ENCODE peak calls at places on chromosome 17, in ten cellular contexts. I, X, P, K, A, T, F, C, M and E are unnamed samples.

GRCh38 chr17:79910985-79911361 is 71.7 kb upstream of the CBX4 start:
- DNase-seq in I (no peak), X (no peak), P (no peak), K (no peak), A (no peak), T (no peak), F (no peak), C (no peak), M (no peak), E (no peak)

GRCh38 chr17:81576621-81577277 is 24.6 kb upstream of the FAAP100 start:
- DNase-seq in I (peak; percentile 89), X (no peak), P (no peak), K (no peak), A (no peak), T (no peak), F (peak; percentile 89), C (no peak), M (no peak), E (no peak)

GRCh38 chr17:9928601-9929341 is 23.7 kb upstream of the RCVRN start:
- DNase-seq in I (peak; percentile 90), X (no peak), P (peak; percentile 58), K (no peak), A (no peak), T (peak; percentile 44), F (peak; percentile 52), C (no peak), M (peak; percentile 22), E (no peak)

GRCh38 chr17:17768415-17769088 is 68.2 kb downstream of the SREBF1 start:
- DNase-seq in I (no peak), X (no peak), P (peak; percentile 69), K (no peak), A (no peak), T (no peak), F (no peak), C (no peak), M (no peak), E (no peak)

GRCh38 chr17:73123606-73124320 is 31.3 kb upstream of the SLC39A11 start:
- DNase-seq in I (no peak), X (no peak), P (no peak), K (no peak), A (no peak), T (no peak), F (no peak), C (no peak), M (no peak), E (no peak)

GRCh38 chr17:17781591-17782424 is 55.0 kb downstream of the SREBF1 start:
- DNase-seq in I (peak; percentile 51), X (peak; percentile 42), P (peak; percentile 81), K (peak; percentile 95), A (peak; percentile 65), T (peak; percentile 90), F (no peak), C (no peak), M (no peak), E (no peak)

GRCh38 chr17:75689441-75689873 is 22.3 kb downstream of the SAP30BP start:
- DNase-seq in I (no peak), X (no peak), P (no peak), K (no peak), A (no peak), T (no peak), F (no peak), C (peak; percentile 68), M (no peak), E (no peak)

GRCh38 chr17:752620-753219 is 656 bp upstream of the GEMIN4 start:
- DNase-seq in I (peak; percentile 48), X (peak; percentile 64), P (peak; percentile 68), K (peak; percentile 92), A (peak; percentile 60), T (peak; percentile 73), F (no peak), C (peak; percentile 90), M (no peak), E (no peak)

GRCh38 chr17:67800495-67800928 is 24.8 kb upstream of the BPTF start:
- DNase-seq in I (peak; percentile 86), X (peak; percentile 64), P (peak; percentile 85), K (peak; percentile 82), A (peak; percentile 85), T (no peak), F (peak; percentile 83), C (peak; percentile 82), M (peak; percentile 69), E (peak; percentile 93)

GRCh38 chr17:3964203-3965122 is at the start of gene ATP2A3:
- DNase-seq in I (no peak), X (no peak), P (peak; percentile 72), K (no peak), A (peak; percentile 78), T (no peak), F (no peak), C (no peak), M (peak; percentile 86), E (no peak)

GRCh38 chr17:4605826-4606225 is 21.5 kb downstream of the SMTNL2 start:
- DNase-seq in I (no peak), X (no peak), P (no peak), K (no peak), A (peak; percentile 35), T (peak; percentile 79), F (no peak), C (no peak), M (no peak), E (no peak)

GRCh38 chr17:81371910-81372760 is 23.1 kb upstream of the BAHCC1 start:
- DNase-seq in I (peak; percentile 77), X (no peak), P (peak; percentile 91), K (peak; percentile 78), A (peak; percentile 38), T (no peak), F (no peak), C (no peak), M (no peak), E (no peak)

GRCh38 chr17:66980896-66981295 is 16.4 kb downstream of the CACNG4 start:
- DNase-seq in I (no peak), X (no peak), P (no peak), K (no peak), A (no peak), T (no peak), F (no peak), C (no peak), M (no peak), E (no peak)

GRCh38 chr17:57834146-57834741 is 15.6 kb downstream of the MRPS23 start:
- DNase-seq in I (no peak), X (no peak), P (peak; percentile 45), K (peak; percentile 89), A (no peak), T (no peak), F (no peak), C (no peak), M (no peak), E (no peak)

GRCh38 chr17:27471321-27472269 is 15.3 kb downstream of the KSR1 start:
- DNase-seq in I (peak; percentile 35), X (no peak), P (no peak), K (no peak), A (peak; percentile 30), T (no peak), F (no peak), C (no peak), M (no peak), E (no peak)

GRCh38 chr17:12256380-12256995 is 235.8 kb downstream of the MAP2K4 start:
- DNase-seq in I (peak; percentile 75), X (peak; percentile 22), P (peak; percentile 43), K (peak; percentile 74), A (peak; percentile 18), T (peak; percentile 60), F (peak; percentile 35), C (no peak), M (peak; percentile 23), E (no peak)

DNA sequence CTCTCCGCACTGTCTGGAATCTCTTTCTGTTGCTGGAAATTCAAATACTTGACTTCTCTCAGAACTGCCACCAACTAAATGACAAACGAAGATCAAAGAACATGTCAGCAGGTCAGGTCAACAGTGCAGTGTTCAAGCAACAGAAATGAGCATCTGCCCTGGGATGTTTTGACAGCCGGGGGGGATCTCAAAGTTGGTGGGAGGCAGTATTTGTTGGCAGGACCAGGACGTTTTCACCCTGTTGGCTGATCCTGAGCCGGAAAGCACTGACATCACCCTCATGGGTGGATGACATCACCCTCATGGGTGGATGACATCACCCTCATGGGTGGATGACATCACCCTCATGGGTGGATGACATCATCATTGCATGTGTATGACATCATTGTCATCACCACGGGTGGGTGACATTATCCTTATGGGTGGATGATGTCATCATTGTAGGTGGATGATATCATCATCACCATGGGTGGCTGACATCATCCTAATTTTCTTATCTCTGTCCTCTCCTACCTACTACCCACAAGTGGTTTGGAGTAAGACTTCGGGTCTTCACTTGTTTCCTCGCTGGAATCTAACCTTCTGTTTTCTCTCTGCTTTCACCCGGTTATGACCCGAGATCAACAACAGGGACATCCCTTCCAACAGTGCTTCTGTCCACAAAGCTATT is 18.9 kb downstream of the DNAH17 start:
- DNase-seq in I (peak; percentile 53), X (no peak), P (peak; percentile 74), K (no peak), A (no peak), T (no peak), F (peak; percentile 89), C (no peak), M (peak; percentile 47), E (no peak)
- TF ChIP-seq EP300 in I (no peak), X (no peak), P (no peak), K (no peak), A (no peak), T (no peak), F (peak; percentile 33), C (no peak), M (peak; percentile 8), E (no peak)

GRCh38 chr17:61794792-61795191 is 68.5 kb downstream of the BRIP1 start:
- DNase-seq in I (no peak), X (no peak), P (no peak), K (no peak), A (no peak), T (no peak), F (no peak), C (no peak), M (no peak), E (no peak)
- H3K4me3 ChIP-seq in I (no peak overlapping the region), X (no peak overlapping the region), P (no peak overlapping the region), K (no peak overlapping the region), A (no peak overlapping the region), T (no peak overlapping the region), F (no peak overlapping the region), C (no peak overlapping the region), M (no peak overlapping the region), E (no peak overlapping the region)

GRCh38 chr17:39408360-39408759 is 6.9 kb upstream of the FBXL20 start:
- DNase-seq in I (no peak), X (no peak), P (no peak), K (no peak), A (no peak), T (no peak), F (no peak), C (no peak), M (no peak), E (no peak)
- TF ChIP-seq EP300 in I (no peak), X (no peak), P (no peak), K (no peak), A (no peak), T (no peak), F (no peak), C (no peak), M (no peak), E (no peak)

GRCh38 chr17:33328129-33328528 is 35.0 kb upstream of the ASIC2 start:
- DNase-seq in I (no peak), X (no peak), P (no peak), K (no peak), A (no peak), T (no peak), F (no peak), C (no peak), M (no peak), E (no peak)

GRCh38 chr17:33322063-33322462 is 29.0 kb upstream of the ASIC2 start:
- DNase-seq in I (no peak), X (no peak), P (no peak), K (no peak), A (no peak), T (no peak), F (no peak), C (no peak), M (no peak), E (no peak)

GRCh38 chr17:33324741-33325140 is 31.6 kb upstream of the ASIC2 start:
- DNase-seq in I (no peak), X (no peak), P (no peak), K (no peak), A (no peak), T (no peak), F (no peak), C (no peak), M (no peak), E (no peak)
- H3K4me3 ChIP-seq in I (no peak overlapping the region), X (no peak overlapping the region), P (no peak overlapping the region), K (no peak overlapping the region), A (no peak overlapping the region), T (no peak overlapping the region), F (no peak overlapping the region), C (no peak overlapping the region), M (no peak overlapping the region), E (no peak overlapping the region)